ENCODE peak calls at places on chromosomes 2 and 18, in four cellular contexts. One of them, this sample, is unnamed. For H3K4me1 and H3K79me2, the result is how much of the 10 kb centered on the place peaks cover.

GRCh38 chr2:168801961-168802824 is at the start of gene NOSTRIN:
- DNase-seq in H9: no peak
- DNase-seq in mesendoderm: no peak
- DNase-seq in H1: no peak
- DNase-seq in this sample: peak

GRCh38 chr2:85496481-85496880 is 42.5 kb upstream of the MAT2A start:
- DNase-seq in H9: no peak
- DNase-seq in mesendoderm: no peak
- DNase-seq in H1: no peak
- DNase-seq in this sample: no peak

GRCh38 chr2:149617057-149617456 is 29.5 kb upstream of the MMADHC start:
- DNase-seq in H9: no peak
- DNase-seq in mesendoderm: no peak
- DNase-seq in H1: no peak
- DNase-seq in this sample: no peak

GRCh38 chr2:33791625-33792024 is 192.5 kb upstream of the FAM98A start:
- DNase-seq in H9: no peak
- DNase-seq in mesendoderm: no peak
- DNase-seq in H1: no peak
- DNase-seq in this sample: peak

GRCh38 chr2:126971481-126972271 is 73.0 kb downstream of the TEX51 start:
- DNase-seq in H9: peak
- DNase-seq in mesendoderm: peak
- DNase-seq in H1: peak
- DNase-seq in this sample: peak

GRCh38 chr2:159111346-159111922 is 143.0 kb downstream of the TANC1 start:
- DNase-seq in H9: no peak
- DNase-seq in mesendoderm: no peak
- DNase-seq in H1: no peak
- DNase-seq in this sample: no peak

GRCh38 chr2:226483745-226484619 is 315.6 kb downstream of the IRS1 start:
- DNase-seq in H9: peak
- DNase-seq in mesendoderm: peak
- DNase-seq in H1: no peak
- DNase-seq in this sample: no peak

GRCh38 chr2:192960945-192961344 is 766.2 kb upstream of the TMEFF2 start:
- DNase-seq in H9: no peak
- DNase-seq in mesendoderm: no peak
- DNase-seq in H1: no peak
- DNase-seq in this sample: peak

GRCh38 chr18:68454511-68455228 is 260.2 kb downstream of the TMX3 start:
- DNase-seq in H9: no peak
- DNase-seq in mesendoderm: no peak
- DNase-seq in H1: no peak
- DNase-seq in this sample: peak

GRCh38 chr2:128695646-128696240 is 377.1 kb upstream of the HS6ST1 start:
- DNase-seq in H9: no peak
- DNase-seq in mesendoderm: no peak
- DNase-seq in H1: no peak
- DNase-seq in this sample: no peak

GRCh38 chr18:41391616-41392610 is 563.1 kb upstream of the PIK3C3 start:
- DNase-seq in H9: peak
- DNase-seq in mesendoderm: peak
- DNase-seq in H1: peak
- DNase-seq in this sample: peak

GRCh38 chr2:235087812-235088607 is 136.2 kb downstream of the SH3BP4 start:
- DNase-seq in H9: no peak
- DNase-seq in mesendoderm: no peak
- DNase-seq in H1: no peak
- DNase-seq in this sample: no peak

GRCh38 chr2:15117409-15118030 is 443.6 kb downstream of the NBAS start:
- DNase-seq in H9: no peak
- DNase-seq in mesendoderm: no peak
- DNase-seq in H1: no peak
- DNase-seq in this sample: no peak

GRCh38 chr2:37692731-37693130 is 21.3 kb upstream of the CDC42EP3 start:
- DNase-seq in H9: no peak
- DNase-seq in mesendoderm: no peak
- DNase-seq in H1: no peak
- DNase-seq in this sample: no peak

GRCh38 chr2:85998071-85998991 is 107.4 kb downstream of the POLR1A start:
- DNase-seq in H9: peak
- DNase-seq in mesendoderm: peak
- DNase-seq in H1: no peak
- DNase-seq in this sample: peak

GRCh38 chr2:20423847-20424246 is 23.0 kb upstream of the RHOB start:
- DNase-seq in H9: peak
- DNase-seq in mesendoderm: no peak
- DNase-seq in H1: no peak
- DNase-seq in this sample: no peak

GRCh38 chr2:39144411-39144810 is 23.6 kb upstream of the SOS1 start:
- DNase-seq in H9: no peak
- DNase-seq in mesendoderm: no peak
- DNase-seq in H1: no peak
- DNase-seq in this sample: no peak

GRCh38 chr2:36245632-36246031 is 109.9 kb upstream of the CRIM1 start:
- DNase-seq in H9: no peak
- DNase-seq in mesendoderm: no peak
- DNase-seq in H1: no peak
- DNase-seq in this sample: no peak

GRCh38 chr18:79974025-79974424 is 9.6 kb downstream of the HSBP1L1 start:
- DNase-seq in H9: no peak
- DNase-seq in mesendoderm: no peak
- DNase-seq in H1: no peak
- DNase-seq in this sample: no peak

GRCh38 chr2:29489568-29489967 is 374.4 kb downstream of the CLIP4 start:
- DNase-seq in H9: no peak
- DNase-seq in mesendoderm: no peak
- DNase-seq in H1: no peak
- DNase-seq in this sample: no peak

GRCh38 chr2:24909555-24910177 is 10.4 kb downstream of the ADCY3 start:
- DNase-seq in H9: no peak
- DNase-seq in mesendoderm: no peak
- DNase-seq in H1: no peak
- DNase-seq in this sample: no peak

GRCh38 chr2:219010162-219010756 is 17.0 kb upstream of the CRYBA2 start:
- DNase-seq in H9: peak
- DNase-seq in mesendoderm: peak
- DNase-seq in H1: no peak
- DNase-seq in this sample: peak

GRCh38 chr18:72543362-72544055 is 633 bp downstream of the CBLN2 start:
- DNase-seq in H9: peak
- DNase-seq in mesendoderm: peak
- DNase-seq in H1: peak
- DNase-seq in this sample: no peak

GRCh38 chr2:59684771-59685166 is 868.7 kb downstream of the BCL11A start:
- DNase-seq in H9: no peak
- DNase-seq in mesendoderm: no peak
- DNase-seq in H1: no peak
- DNase-seq in this sample: no peak

GRCh38 chr2:124804014-124804940 is 779.2 kb downstream of the CNTNAP5 start:
- DNase-seq in H9: peak
- DNase-seq in mesendoderm: peak
- DNase-seq in H1: no peak
- DNase-seq in this sample: peak

GRCh38 chr18:26103579-26103978 is 13.2 kb upstream of the SS18 start:
- DNase-seq in H9: peak
- DNase-seq in mesendoderm: peak
- DNase-seq in H1: peak
- DNase-seq in this sample: peak

GRCh38 chr2:28225472-28225915 is 167.2 kb upstream of the FOSL2 start:
- DNase-seq in H9: no peak
- DNase-seq in mesendoderm: no peak
- DNase-seq in H1: no peak
- DNase-seq in this sample: peak

GRCh38 chr18:13112982-13113381 is 105.6 kb upstream of the LDLRAD4 start:
- DNase-seq in H9: peak
- DNase-seq in mesendoderm: peak
- DNase-seq in H1: peak
- DNase-seq in this sample: no peak

GRCh38 chr2:30503007-30503691 is 56.1 kb downstream of the LCLAT1 start:
- DNase-seq in H9: no peak
- DNase-seq in mesendoderm: peak
- DNase-seq in H1: no peak
- DNase-seq in this sample: no peak
- H3K18ac ChIP-seq in H9: no peak
- H3K18ac ChIP-seq in mesendoderm: no peak
- H3K18ac ChIP-seq in H1: no peak
- H3K18ac ChIP-seq in this sample: no peak

DNA sequence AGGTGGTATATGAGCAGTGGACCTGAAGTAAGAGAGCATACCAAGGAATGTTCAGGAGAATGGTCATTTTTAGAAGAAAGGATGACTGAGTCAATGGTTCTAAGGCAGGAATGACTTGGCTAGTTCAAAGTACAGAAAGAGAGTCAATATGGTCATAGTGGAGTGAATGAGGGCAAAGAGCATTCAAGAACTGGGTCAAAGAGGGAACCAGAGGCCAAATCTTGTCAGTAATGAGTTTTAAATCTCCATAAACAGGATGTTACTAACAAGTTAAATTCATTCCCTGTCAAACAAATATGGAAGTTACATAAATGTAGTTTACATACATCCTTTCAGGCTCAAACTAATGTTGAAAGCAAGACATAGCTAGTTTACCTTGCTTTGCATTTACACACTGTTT is 16.1 kb downstream of the CALCRL start:
- DNase-seq in H9: no peak
- DNase-seq in mesendoderm: no peak
- DNase-seq in H1: no peak
- DNase-seq in this sample: no peak
- H3K4me1 ChIP-seq in H9: under half
- H3K4me1 ChIP-seq in mesendoderm: under half
- H3K4me1 ChIP-seq in H1: under half
- H3K4me1 ChIP-seq in this sample: under half

DNA sequence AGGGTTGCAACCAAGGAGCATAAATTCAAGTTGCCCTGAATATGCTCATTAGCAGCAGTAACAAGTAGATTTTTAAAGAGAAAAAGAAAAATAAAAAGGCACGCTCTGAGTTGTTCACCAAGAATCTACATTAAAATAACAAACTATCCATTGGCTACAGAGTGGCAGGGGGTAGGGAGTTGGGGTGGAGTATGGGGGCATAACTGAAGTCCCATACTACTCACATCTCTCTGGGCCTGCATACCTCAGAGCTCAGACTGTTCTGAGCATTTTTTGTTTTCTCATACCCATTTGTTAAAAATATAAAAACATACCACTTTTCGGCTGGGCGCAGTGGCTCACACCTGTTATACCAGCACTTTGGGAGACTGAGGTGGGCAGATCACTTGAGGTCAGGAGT is 31.4 kb downstream of the ORC4 start:
- DNase-seq in H9: no peak
- DNase-seq in mesendoderm: no peak
- DNase-seq in H1: no peak
- DNase-seq in this sample: no peak
- H3K79me2 ChIP-seq in H9: under half
- H3K79me2 ChIP-seq in mesendoderm: under half
- H3K79me2 ChIP-seq in H1: half or more
- H3K79me2 ChIP-seq in this sample: under half

GRCh38 chr2:53448591-53448990 is 319.0 kb upstream of the CHAC2 start:
- DNase-seq in H9: no peak
- DNase-seq in mesendoderm: no peak
- DNase-seq in H1: no peak
- DNase-seq in this sample: no peak
- H3K18ac ChIP-seq in H9: no peak
- H3K18ac ChIP-seq in mesendoderm: no peak
- H3K18ac ChIP-seq in H1: no peak
- H3K18ac ChIP-seq in this sample: no peak

DNA sequence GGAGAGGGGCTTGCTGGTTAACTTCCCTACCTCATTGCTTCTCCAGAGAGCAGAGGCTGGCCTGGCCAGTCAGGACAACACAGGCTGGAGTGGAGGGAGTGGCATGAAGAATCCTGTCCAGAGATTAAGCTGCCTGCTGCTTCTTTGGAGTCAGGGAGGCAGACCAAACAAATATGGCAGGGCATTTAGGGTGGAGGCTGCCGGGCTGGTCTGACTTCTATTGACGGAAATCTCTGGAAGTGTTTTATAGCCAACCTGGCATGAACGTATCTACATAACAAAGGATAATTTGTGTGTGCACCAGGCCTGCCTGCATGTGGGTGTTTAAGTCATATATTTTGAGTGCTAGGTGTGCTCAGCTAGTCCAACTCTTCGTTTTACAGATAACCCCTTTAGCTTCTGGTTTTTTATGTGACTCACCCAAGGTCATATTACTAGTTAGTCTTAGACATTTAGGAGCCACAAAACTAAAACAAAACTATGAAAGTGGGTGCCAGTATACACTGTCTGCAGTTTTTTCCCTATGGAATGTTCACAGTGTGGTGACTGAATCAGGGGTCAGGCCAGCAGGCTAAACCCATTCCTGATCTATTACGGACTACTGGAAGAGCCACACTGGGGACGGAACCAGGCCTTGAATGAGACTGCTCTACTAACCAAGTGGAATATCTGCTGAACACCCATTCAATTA is 5.5 kb downstream of the NPC1 start:
- DNase-seq in H9: no peak
- DNase-seq in mesendoderm: no peak
- DNase-seq in H1: no peak
- DNase-seq in this sample: peak
- H3K4me1 ChIP-seq in H9: under half
- H3K4me1 ChIP-seq in mesendoderm: under half
- H3K4me1 ChIP-seq in H1: under half
- H3K4me1 ChIP-seq in this sample: under half

DNA sequence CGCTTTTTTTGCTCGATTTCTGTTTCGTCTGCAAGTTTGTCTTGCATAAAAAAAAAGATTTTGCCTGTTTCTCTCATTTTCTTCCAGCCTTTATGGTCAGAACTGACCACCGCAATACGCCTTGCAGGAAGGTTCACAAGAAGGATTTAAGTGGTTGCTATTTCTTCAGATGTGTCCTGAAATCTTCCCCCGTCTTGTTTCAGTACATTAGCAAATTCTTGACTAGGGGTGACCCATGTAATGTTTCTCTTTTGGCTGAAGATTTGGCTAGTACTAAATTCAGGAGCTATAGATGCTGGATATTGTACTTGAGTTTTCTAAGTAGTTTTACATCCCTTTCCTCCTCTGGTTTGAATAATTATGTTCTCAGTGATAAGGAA is 2.5 kb downstream of the PHLPP1 start:
- DNase-seq in H9: no peak
- DNase-seq in mesendoderm: peak
- DNase-seq in H1: no peak
- DNase-seq in this sample: no peak
- H3K79me2 ChIP-seq in H9: under half
- H3K79me2 ChIP-seq in mesendoderm: half or more
- H3K79me2 ChIP-seq in H1: half or more
- H3K79me2 ChIP-seq in this sample: under half

GRCh38 chr2:99974275-99974674 is 168.1 kb downstream of the AFF3 start:
- DNase-seq in H9: no peak
- DNase-seq in mesendoderm: peak
- DNase-seq in H1: no peak
- DNase-seq in this sample: peak

GRCh38 chr2:99971326-99971965 is 170.9 kb downstream of the AFF3 start:
- DNase-seq in H9: no peak
- DNase-seq in mesendoderm: no peak
- DNase-seq in H1: no peak
- DNase-seq in this sample: no peak

GRCh38 chr2:99975386-99975785 is 167.0 kb downstream of the AFF3 start:
- DNase-seq in H9: no peak
- DNase-seq in mesendoderm: no peak
- DNase-seq in H1: no peak
- DNase-seq in this sample: no peak

GRCh38 chr2:99974966-99975365 is 167.4 kb downstream of the AFF3 start:
- DNase-seq in H9: no peak
- DNase-seq in mesendoderm: no peak
- DNase-seq in H1: no peak
- DNase-seq in this sample: no peak

GRCh38 chr2:99970292-99970868 is 172.0 kb downstream of the AFF3 start:
- DNase-seq in H9: no peak
- DNase-seq in mesendoderm: no peak
- DNase-seq in H1: no peak
- DNase-seq in this sample: no peak
- H3K18ac ChIP-seq in H9: no peak
- H3K18ac ChIP-seq in mesendoderm: no peak
- H3K18ac ChIP-seq in H1: no peak
- H3K18ac ChIP-seq in this sample: no peak